ENCODE peak calls at places on chromosomes 2 and 18, in six cellular contexts. N, Y, V, Q, M and I are unnamed samples.

GRCh38 chr2:23037596-23037995 is 347.4 kb upstream of the KLHL29 start:
- DNase-seq in N (peak; percentile 58), Y (no peak), V (no peak), Q (no peak), M (no peak), I (no peak)

GRCh38 chr18:78399992-78400503 is 579.6 kb upstream of the SALL3 start:
- DNase-seq in N (no peak), Y (no peak), V (no peak), Q (no peak), M (no peak), I (no peak)

GRCh38 chr2:210337159-210337558 is 22.2 kb upstream of the MYL1 start:
- DNase-seq in N (no peak), Y (no peak), V (no peak), Q (no peak), M (no peak), I (no peak)

GRCh38 chr2:119234021-119235019 is 10.7 kb downstream of the STEAP3 start:
- DNase-seq in N (no peak), Y (no peak), V (peak; percentile 28), Q (peak; percentile 20), M (no peak), I (peak; percentile 16)

GRCh38 chr2:175136334-175137215 is 31.4 kb downstream of the ATF2 start:
- DNase-seq in N (no peak), Y (no peak), V (no peak), Q (no peak), M (no peak), I (no peak)

GRCh38 chr2:67994716-67995115 is 68.1 kb downstream of the C1D start:
- DNase-seq in N (no peak), Y (no peak), V (no peak), Q (no peak), M (no peak), I (no peak)

GRCh38 chr2:173545364-173545734 is 190.7 kb downstream of the CDCA7 start:
- DNase-seq in N (no peak), Y (no peak), V (peak; percentile 78), Q (peak; percentile 21), M (no peak), I (no peak)

GRCh38 chr2:181904022-181904632 is 12.6 kb downstream of the ITPRID2 start:
- DNase-seq in N (no peak), Y (no peak), V (peak; percentile 69), Q (no peak), M (peak; percentile 36), I (peak; percentile 11)

GRCh38 chr2:120887844-120888243 is 152.2 kb downstream of the GLI2 start:
- DNase-seq in N (no peak), Y (no peak), V (no peak), Q (no peak), M (no peak), I (no peak)

GRCh38 chr2:35080231-35080905 is 1275.2 kb upstream of the CRIM1 start:
- DNase-seq in N (no peak), Y (no peak), V (no peak), Q (no peak), M (no peak), I (no peak)

GRCh38 chr2:170818294-170819104 is 1.8 kb downstream of the GAD1 start:
- DNase-seq in N (no peak), Y (no peak), V (no peak), Q (no peak), M (no peak), I (no peak)

GRCh38 chr2:239630618-239631286 is 229.9 kb upstream of the HDAC4 start:
- DNase-seq in N (no peak), Y (no peak), V (no peak), Q (peak; percentile 93), M (no peak), I (no peak)